ENCODE peak calls at places on chromosomes 4 and X, in eight cellular contexts. B, X, U, K, P, Z, N and H are unnamed samples.

GRCh38 chr4:25184056-25184455 is 23.8 kb upstream of the SEPSECS start:
- DNase-seq in B (no peak), X (no peak), U (no peak), K (no peak), P (no peak), Z (no peak), N (no peak), H (no peak)

GRCh38 chr4:84866295-84866694 is 100.2 kb downstream of the WDFY3 start:
- DNase-seq in B (no peak), X (no peak), U (no peak), K (no peak), P (no peak), Z (no peak), N (no peak), H (no peak)

GRCh38 chr4:110091426-110091825 is 107.0 kb downstream of the ELOVL6 start:
- DNase-seq in B (no peak), X (no peak), U (no peak), K (no peak), P (peak; percentile 76), Z (no peak), N (no peak), H (no peak)

GRCh38 chr4:52825311-52826090 is 36.6 kb upstream of the RASL11B start:
- DNase-seq in B (no peak), X (no peak), U (no peak), K (no peak), P (no peak), Z (no peak), N (no peak), H (no peak)

GRCh38 chrX:74705269-74705668 is 90.8 kb upstream of the RLIM start:
- DNase-seq in B (no peak), X (no peak), U (no peak), K (no peak), P (no peak), Z (no peak), N (no peak), H (no peak)

GRCh38 chr4:156998500-156999174 is 27.0 kb upstream of the PDGFC start:
- DNase-seq in B (no peak), X (no peak), U (no peak), K (no peak), P (no peak), Z (no peak), N (no peak), H (no peak)

GRCh38 chr4:26839534-26839951 is 21.1 kb upstream of the STIM2 start:
- DNase-seq in B (peak; percentile 93), X (no peak), U (no peak), K (no peak), P (no peak), Z (no peak), N (no peak), H (no peak)

GRCh38 chr4:14022428-14022827 is 394.9 kb upstream of the BOD1L1 start:
- DNase-seq in B (peak; percentile 9), X (no peak), U (no peak), K (no peak), P (no peak), Z (no peak), N (no peak), H (no peak)

GRCh38 chr4:144399927-144400326 is 246.0 kb upstream of the HHIP start:
- DNase-seq in B (peak; percentile 71), X (no peak), U (no peak), K (no peak), P (peak; percentile 87), Z (no peak), N (no peak), H (no peak)

GRCh38 chr4:76156635-76157034 is 8.4 kb upstream of the NUP54 start:
- DNase-seq in B (no peak), X (no peak), U (no peak), K (no peak), P (no peak), Z (no peak), N (no peak), H (no peak)

GRCh38 chr4:188132232-188132631 is 7.0 kb upstream of the TRIML1 start:
- DNase-seq in B (no peak), X (no peak), U (no peak), K (no peak), P (no peak), Z (no peak), N (no peak), H (no peak)

DNA sequence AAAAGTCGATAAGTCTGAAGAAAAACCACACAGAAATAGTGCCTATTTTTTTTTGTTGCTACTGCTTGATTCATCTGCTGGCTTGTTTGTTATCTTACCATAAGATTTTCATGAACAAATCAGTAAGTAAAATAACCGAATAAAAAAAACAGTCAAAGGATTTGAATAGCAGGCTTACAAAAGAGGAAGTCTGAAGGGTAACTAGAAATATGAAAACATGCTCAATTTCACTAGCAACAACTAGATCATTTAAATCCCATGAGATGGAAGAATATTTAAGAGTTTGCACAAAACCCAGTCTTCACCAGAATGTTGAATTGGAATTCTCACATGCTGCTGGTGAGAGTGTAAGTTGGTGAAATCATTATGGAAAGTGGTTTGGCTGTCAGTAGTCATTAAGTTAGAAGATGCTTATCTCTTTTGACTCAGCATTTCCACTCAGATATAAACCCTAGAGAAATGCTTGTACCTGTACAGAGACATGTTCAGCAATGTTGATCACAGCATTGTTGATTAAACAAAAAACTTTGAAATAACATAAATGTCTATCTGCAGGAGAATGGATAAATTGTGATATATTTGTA is 110.1 kb downstream of the PGRMC2 start:
- DNase-seq in B (no peak), X (no peak), U (no peak), K (no peak), P (no peak), Z (no peak), N (no peak), H (no peak)
- TF ChIP-seq CTCF in B (no peak), X (no peak), U (no peak), K (no peak), P (no peak), Z (no peak), N (no peak), H (no peak)

DNA sequence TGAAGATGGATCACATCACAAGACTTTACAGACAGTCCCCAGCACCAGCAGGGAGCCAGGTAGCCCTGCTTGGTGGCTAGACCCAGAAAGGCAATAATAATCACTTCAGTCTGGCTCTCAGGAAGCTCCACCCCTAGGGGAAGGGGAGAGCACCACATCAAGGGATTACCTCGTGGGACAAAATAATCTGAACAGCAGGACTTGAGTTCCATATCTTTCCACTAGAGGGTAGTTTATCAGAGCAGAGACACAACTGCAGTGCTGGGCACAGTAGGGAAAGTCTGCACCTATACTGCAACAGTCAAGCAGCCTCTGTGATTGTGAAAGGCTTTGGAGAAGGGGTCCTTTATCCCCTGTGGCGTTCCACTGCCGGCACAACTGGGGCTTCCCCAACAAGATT is 547.0 kb upstream of the POU3F4 start:
- DNase-seq in B (no peak), X (no peak), U (no peak), K (no peak), P (no peak), Z (no peak), N (no peak), H (no peak)
- TF ChIP-seq CTCF in B (no peak), X (no peak), U (no peak), K (no peak), P (no peak), Z (no peak), N (no peak), H (no peak)

GRCh38 chr4:104020641-104021040 is 300.9 kb upstream of the TACR3 start:
- DNase-seq in B (no peak), X (no peak), U (no peak), K (no peak), P (no peak), Z (no peak), N (no peak), H (no peak)

GRCh38 chr4:104017213-104017612 is 297.4 kb upstream of the TACR3 start:
- DNase-seq in B (no peak), X (no peak), U (no peak), K (no peak), P (no peak), Z (no peak), N (no peak), H (no peak)

DNA sequence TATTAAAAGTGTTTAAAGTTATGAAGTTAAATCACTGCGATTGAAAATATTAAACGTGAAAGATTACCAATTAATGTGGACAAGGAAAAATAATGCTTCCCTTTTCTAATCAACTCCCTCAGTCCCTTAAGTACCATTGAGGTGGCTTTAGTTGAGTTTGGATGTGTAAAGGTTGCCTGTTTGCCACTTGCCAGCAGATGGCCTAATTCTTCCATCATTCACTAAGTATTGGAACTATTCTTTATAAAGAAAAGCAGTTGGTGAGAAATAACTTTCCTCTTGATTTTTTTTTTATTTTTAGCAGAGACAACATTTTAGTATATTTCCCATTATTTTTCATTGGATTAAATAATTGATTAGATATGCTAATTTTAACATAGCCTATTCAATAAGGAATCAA is 295.9 kb upstream of the TACR3 start:
- DNase-seq in B (peak; percentile 29), X (no peak), U (no peak), K (no peak), P (no peak), Z (no peak), N (no peak), H (no peak)
- TF ChIP-seq CTCF in B (peak; percentile 63), X (peak; percentile 15), U (no peak), K (no peak), P (peak; percentile 52), Z (peak; percentile 51), N (no peak), H (peak; percentile 75)

GRCh38 chr4:47002593-47002992 is 9.2 kb upstream of the GABRA4 start:
- DNase-seq in B (peak; percentile 18), X (no peak), U (no peak), K (no peak), P (no peak), Z (no peak), N (no peak), H (no peak)
- TF ChIP-seq CTCF in B (peak; percentile 62), X (no peak), U (no peak), K (no peak), P (peak; percentile 66), Z (no peak), N (no peak), H (peak; percentile 44)

GRCh38 chrX:16268206-16268605 is 100.9 kb downstream of the MAGEB17 start:
- DNase-seq in B (no peak), X (no peak), U (no peak), K (no peak), P (peak; percentile 44), Z (no peak), N (no peak), H (no peak)
- TF ChIP-seq CTCF in B (no peak), X (no peak), U (no peak), K (no peak), P (no peak), Z (no peak), N (no peak), H (no peak)

GRCh38 chr4:16253127-16253960 is 27.1 kb upstream of the TAPT1 start:
- DNase-seq in B (peak; percentile 36), X (no peak), U (no peak), K (no peak), P (peak; percentile 44), Z (no peak), N (no peak), H (no peak)

GRCh38 chr4:16259531-16260246 is 33.4 kb upstream of the TAPT1 start:
- DNase-seq in B (no peak), X (no peak), U (no peak), K (no peak), P (no peak), Z (no peak), N (no peak), H (no peak)

GRCh38 chr4:16256343-16256742 is 30.1 kb upstream of the TAPT1 start:
- DNase-seq in B (no peak), X (no peak), U (no peak), K (no peak), P (no peak), Z (no peak), N (no peak), H (no peak)

GRCh38 chr4:16261313-16261878 is 35.1 kb upstream of the TAPT1 start:
- DNase-seq in B (no peak), X (no peak), U (no peak), K (no peak), P (no peak), Z (no peak), N (no peak), H (no peak)

GRCh38 chr4:16257611-16258010 is 31.3 kb upstream of the TAPT1 start:
- DNase-seq in B (no peak), X (no peak), U (no peak), K (no peak), P (no peak), Z (no peak), N (no peak), H (no peak)
- TF ChIP-seq CTCF in B (no peak), X (no peak), U (no peak), K (no peak), P (no peak), Z (no peak), N (no peak), H (no peak)